ENCODE peak calls at places on chromosome 20, in seven cellular contexts. One of them, this sample, is unnamed.

GRCh38 chr20:44388466-44389023 is 33.0 kb downstream of the HNF4A start:
- DNase-seq in HepG2: no peak
- DNase-seq in K562: peak; percentile 76
- DNase-seq in GM23338: peak; percentile 98
- DNase-seq in GM12878: no peak
- DNase-seq in SK-N-SH: peak; percentile 85
- DNase-seq in HCT116: peak; percentile 88
- DNase-seq in this sample: peak; percentile 62

GRCh38 chr20:15702161-15702560 is 871.1 kb downstream of the KIF16B start:
- DNase-seq in K562: no peak
- DNase-seq in SK-N-SH: no peak
- DNase-seq in HepG2: no peak
- DNase-seq in HCT116: no peak
- DNase-seq in GM23338: no peak
- DNase-seq in GM12878: no peak
- DNase-seq in this sample: no peak

GRCh38 chr20:25118529-25118928 is 36.6 kb upstream of the VSX1 start:
- DNase-seq in K562: no peak
- DNase-seq in HCT116: no peak
- DNase-seq in GM23338: no peak
- DNase-seq in HepG2: no peak
- DNase-seq in GM12878: no peak
- DNase-seq in SK-N-SH: no peak
- DNase-seq in this sample: no peak

GRCh38 chr20:30484009-30484748 is 773.3 kb upstream of the DEFB115 start:
- DNase-seq in GM23338: no peak
- DNase-seq in SK-N-SH: peak; percentile 7
- DNase-seq in K562: no peak
- DNase-seq in GM12878: no peak
- DNase-seq in HCT116: no peak
- DNase-seq in HepG2: no peak
- DNase-seq in this sample: no peak

GRCh38 chr20:19073584-19074198 is 138.8 kb upstream of the SLC24A3 start:
- DNase-seq in HCT116: no peak
- DNase-seq in SK-N-SH: peak; percentile 26
- DNase-seq in GM23338: peak; percentile 81
- DNase-seq in K562: peak; percentile 15
- DNase-seq in GM12878: no peak
- DNase-seq in HepG2: peak; percentile 20
- DNase-seq in this sample: no peak

GRCh38 chr20:967796-968742 is 34.0 kb downstream of the RSPO4 start:
- DNase-seq in GM23338: peak; percentile 71
- DNase-seq in HCT116: peak; percentile 91
- DNase-seq in HepG2: peak; percentile 58
- DNase-seq in GM12878: peak; percentile 13
- DNase-seq in SK-N-SH: peak; percentile 62
- DNase-seq in K562: peak; percentile 75
- DNase-seq in this sample: no peak

GRCh38 chr20:56400001-56400640 is 7.7 kb downstream of the CSTF1 start:
- DNase-seq in HepG2: peak; percentile 76
- DNase-seq in K562: peak; percentile 49
- DNase-seq in GM12878: peak; percentile 31
- DNase-seq in GM23338: peak; percentile 79
- DNase-seq in SK-N-SH: peak; percentile 56
- DNase-seq in HCT116: peak; percentile 51
- DNase-seq in this sample: peak; percentile 33

GRCh38 chr20:57877995-57878394 is 168.2 kb upstream of the PMEPA1 start:
- DNase-seq in SK-N-SH: no peak
- DNase-seq in HCT116: no peak
- DNase-seq in GM23338: no peak
- DNase-seq in K562: no peak
- DNase-seq in GM12878: no peak
- DNase-seq in HepG2: no peak
- DNase-seq in this sample: no peak

GRCh38 chr20:33444797-33445560 is 1.4 kb upstream of the SNTA1 start:
- DNase-seq in HepG2: peak; percentile 75
- DNase-seq in SK-N-SH: no peak
- DNase-seq in K562: no peak
- DNase-seq in HCT116: no peak
- DNase-seq in GM23338: peak; percentile 46
- DNase-seq in GM12878: no peak
- DNase-seq in this sample: no peak

GRCh38 chr20:62950741-62951140 is 1.8 kb upstream of the SLC17A9 start:
- DNase-seq in HepG2: no peak
- DNase-seq in K562: no peak
- DNase-seq in SK-N-SH: no peak
- DNase-seq in HCT116: no peak
- DNase-seq in GM23338: no peak
- DNase-seq in GM12878: no peak
- DNase-seq in this sample: no peak

GRCh38 chr20:23227976-23228375 is 122.6 kb upstream of the NXT1 start:
- DNase-seq in K562: no peak
- DNase-seq in GM12878: no peak
- DNase-seq in SK-N-SH: no peak
- DNase-seq in HCT116: no peak
- DNase-seq in GM23338: no peak
- DNase-seq in HepG2: peak; percentile 28
- DNase-seq in this sample: no peak

GRCh38 chr20:7285918-7286556 is 518.6 kb downstream of the BMP2 start:
- DNase-seq in SK-N-SH: peak; percentile 29
- DNase-seq in HCT116: peak; percentile 19
- DNase-seq in K562: peak; percentile 12
- DNase-seq in GM12878: peak; percentile 12
- DNase-seq in HepG2: peak; percentile 80
- DNase-seq in GM23338: peak; percentile 87
- DNase-seq in this sample: peak; percentile 76

GRCh38 chr20:23125159-23125558 is 39.0 kb upstream of the CD93 start:
- DNase-seq in HCT116: no peak
- DNase-seq in SK-N-SH: no peak
- DNase-seq in HepG2: no peak
- DNase-seq in K562: no peak
- DNase-seq in GM12878: no peak
- DNase-seq in GM23338: no peak
- DNase-seq in this sample: no peak

GRCh38 chr20:58695084-58695722 is 2.6 kb downstream of the NPEPL1 start:
- DNase-seq in GM12878: no peak
- DNase-seq in HCT116: no peak
- DNase-seq in GM23338: no peak
- DNase-seq in HepG2: no peak
- DNase-seq in SK-N-SH: no peak
- DNase-seq in K562: no peak
- DNase-seq in this sample: no peak

GRCh38 chr20:31547017-31547675 is 32.9 kb downstream of the HM13 start:
- DNase-seq in GM23338: peak; percentile 97
- DNase-seq in SK-N-SH: peak; percentile 76
- DNase-seq in GM12878: peak; percentile 57
- DNase-seq in HepG2: peak; percentile 88
- DNase-seq in HCT116: peak; percentile 83
- DNase-seq in K562: peak; percentile 64
- DNase-seq in this sample: peak; percentile 91
- H3K36me3 ChIP-seq in GM23338: peaks cover 41% of the 10 kb centered on the region
- H3K36me3 ChIP-seq in SK-N-SH: peaks cover 52% of the 10 kb centered on the region
- H3K36me3 ChIP-seq in GM12878: peaks cover 33% of the 10 kb centered on the region
- H3K36me3 ChIP-seq in HepG2: peaks cover 51% of the 10 kb centered on the region
- H3K36me3 ChIP-seq in HCT116: peaks cover 35% of the 10 kb centered on the region
- H3K36me3 ChIP-seq in K562: peaks cover 89% of the 10 kb centered on the region
- H3K36me3 ChIP-seq in this sample: peaks cover 27% of the 10 kb centered on the region

DNA sequence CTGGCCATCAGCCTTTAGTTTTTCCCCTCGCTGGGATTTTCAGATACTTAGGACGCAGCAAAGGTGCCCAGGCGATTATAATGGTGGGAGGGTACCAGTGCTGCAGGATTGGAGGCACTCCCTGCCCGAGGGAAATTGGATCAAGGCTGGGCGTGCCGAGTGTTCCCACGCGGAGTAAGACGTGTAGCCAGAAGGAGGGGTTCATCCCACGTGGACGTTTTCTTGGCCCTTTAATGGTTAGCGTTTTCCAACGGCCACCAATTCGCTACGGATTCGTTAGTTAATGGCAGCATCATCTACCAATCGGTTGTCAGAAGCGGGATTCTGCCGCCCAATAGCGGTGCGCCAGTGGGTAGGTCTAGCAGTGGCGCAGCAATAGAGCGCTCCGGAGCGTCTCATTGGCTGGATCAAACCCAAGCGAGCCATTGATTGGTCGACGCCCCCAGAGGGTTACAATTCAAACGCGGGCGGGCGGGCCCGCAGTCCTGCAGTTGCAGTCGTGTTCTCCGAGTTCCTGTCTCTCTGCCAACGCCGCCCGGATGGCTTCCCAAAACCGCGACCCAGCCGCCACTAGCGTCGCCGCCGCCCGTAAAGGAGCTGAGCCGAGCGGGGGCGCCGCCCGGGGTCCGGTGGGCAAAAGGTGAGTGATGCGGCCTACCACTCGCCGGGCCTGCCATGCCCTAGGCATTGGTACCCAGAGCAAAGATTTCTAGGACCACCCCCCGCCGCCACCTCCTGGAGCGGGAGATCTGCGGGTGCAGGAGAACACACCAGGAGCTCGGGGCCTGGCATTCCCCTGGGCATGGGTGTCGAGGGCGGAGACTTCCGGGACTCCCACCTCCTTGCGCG is at the start of gene UBE2C:
- DNase-seq in K562: no peak
- DNase-seq in GM12878: peak; percentile 98
- DNase-seq in HepG2: peak; percentile 94
- DNase-seq in HCT116: peak; percentile 100
- DNase-seq in SK-N-SH: peak; percentile 98
- DNase-seq in GM23338: peak; percentile 100
- DNase-seq in this sample: peak; percentile 100
- H3K4me3 ChIP-seq in K562: no peak within 1 kb of the TSS
- H3K4me3 ChIP-seq in GM12878: peak within 1 kb of the TSS; percentile 85
- H3K4me3 ChIP-seq in HepG2: peak within 1 kb of the TSS; percentile 67
- H3K4me3 ChIP-seq in HCT116: peak within 1 kb of the TSS; percentile 85
- H3K4me3 ChIP-seq in SK-N-SH: peak within 1 kb of the TSS; percentile 78
- H3K4me3 ChIP-seq in GM23338: peak within 1 kb of the TSS; percentile 81
- H3K4me3 ChIP-seq in this sample: peak within 1 kb of the TSS; percentile 61

GRCh38 chr20:21703740-21704407 is 1.6 kb upstream of the PAX1 start:
- DNase-seq in HepG2: no peak
- DNase-seq in K562: no peak
- DNase-seq in SK-N-SH: no peak
- DNase-seq in GM23338: peak; percentile 32
- DNase-seq in GM12878: no peak
- DNase-seq in HCT116: no peak
- DNase-seq in this sample: no peak

GRCh38 chr20:21702553-21703467 is 2.7 kb upstream of the PAX1 start:
- DNase-seq in GM12878: no peak
- DNase-seq in GM23338: peak; percentile 91
- DNase-seq in SK-N-SH: peak; percentile 80
- DNase-seq in HepG2: peak; percentile 39
- DNase-seq in K562: peak; percentile 35
- DNase-seq in HCT116: no peak
- DNase-seq in this sample: no peak

GRCh38 chr20:21701171-21701876 is 4.1 kb upstream of the PAX1 start:
- DNase-seq in HepG2: no peak
- DNase-seq in GM23338: peak; percentile 85
- DNase-seq in K562: no peak
- DNase-seq in GM12878: no peak
- DNase-seq in SK-N-SH: no peak
- DNase-seq in HCT116: no peak
- DNase-seq in this sample: no peak

GRCh38 chr20:21704408-21705385 is 767 bp upstream of the PAX1 start:
- DNase-seq in HepG2: no peak
- DNase-seq in K562: no peak
- DNase-seq in GM23338: peak; percentile 71
- DNase-seq in GM12878: no peak
- DNase-seq in HCT116: no peak
- DNase-seq in SK-N-SH: no peak
- DNase-seq in this sample: no peak

GRCh38 chr20:21702001-21702400 is 3.5 kb upstream of the PAX1 start:
- DNase-seq in HCT116: no peak
- DNase-seq in GM23338: peak; percentile 52
- DNase-seq in GM12878: no peak
- DNase-seq in HepG2: no peak
- DNase-seq in SK-N-SH: no peak
- DNase-seq in K562: no peak
- DNase-seq in this sample: no peak
- TF ChIP-seq REST in HCT116: no peak
- TF ChIP-seq REST in GM23338: no peak
- TF ChIP-seq REST in GM12878: no peak
- TF ChIP-seq REST in HepG2: no peak
- TF ChIP-seq REST in SK-N-SH: no peak
- TF ChIP-seq REST in K562: no peak
- TF ChIP-seq REST in this sample: no peak

DNA sequence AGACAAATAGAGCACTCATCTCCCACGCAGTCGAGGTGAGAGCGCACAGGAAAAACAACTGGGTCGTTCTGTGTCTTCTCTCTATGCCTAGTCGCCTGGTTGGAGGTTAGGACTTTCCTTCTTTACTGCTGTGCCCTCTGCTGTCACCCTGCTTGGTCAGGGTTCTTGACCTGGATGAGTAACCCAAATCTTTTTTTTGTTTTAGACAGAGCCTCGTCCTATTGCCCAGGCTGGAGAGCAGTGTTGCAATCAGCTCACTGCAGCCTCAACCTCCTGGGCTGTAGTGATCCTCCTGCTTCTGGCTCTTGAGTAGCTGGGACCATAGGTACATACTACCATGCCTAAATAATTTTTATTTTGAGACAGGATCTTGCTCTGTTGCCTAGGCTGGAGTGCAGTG is 24.5 kb downstream of the PRPF6 start:
- DNase-seq in GM23338: no peak
- DNase-seq in HepG2: no peak
- DNase-seq in SK-N-SH: no peak
- DNase-seq in K562: no peak
- DNase-seq in GM12878: no peak
- DNase-seq in HCT116: no peak
- DNase-seq in this sample: no peak
- H3K36me3 ChIP-seq in GM23338: peaks cover 37% of the 10 kb centered on the region
- H3K36me3 ChIP-seq in HepG2: peaks cover 53% of the 10 kb centered on the region
- H3K36me3 ChIP-seq in SK-N-SH: peaks cover 41% of the 10 kb centered on the region
- H3K36me3 ChIP-seq in K562: peaks cover 78% of the 10 kb centered on the region
- H3K36me3 ChIP-seq in GM12878: peaks cover 36% of the 10 kb centered on the region
- H3K36me3 ChIP-seq in HCT116: peaks cover 31% of the 10 kb centered on the region
- H3K36me3 ChIP-seq in this sample: peaks cover 5% of the 10 kb centered on the region

GRCh38 chr20:3258429-3258828 is 19.4 kb upstream of the SLC4A11 start:
- DNase-seq in HepG2: no peak
- DNase-seq in HCT116: no peak
- DNase-seq in K562: no peak
- DNase-seq in SK-N-SH: no peak
- DNase-seq in GM12878: no peak
- DNase-seq in GM23338: peak; percentile 40
- DNase-seq in this sample: no peak

DNA sequence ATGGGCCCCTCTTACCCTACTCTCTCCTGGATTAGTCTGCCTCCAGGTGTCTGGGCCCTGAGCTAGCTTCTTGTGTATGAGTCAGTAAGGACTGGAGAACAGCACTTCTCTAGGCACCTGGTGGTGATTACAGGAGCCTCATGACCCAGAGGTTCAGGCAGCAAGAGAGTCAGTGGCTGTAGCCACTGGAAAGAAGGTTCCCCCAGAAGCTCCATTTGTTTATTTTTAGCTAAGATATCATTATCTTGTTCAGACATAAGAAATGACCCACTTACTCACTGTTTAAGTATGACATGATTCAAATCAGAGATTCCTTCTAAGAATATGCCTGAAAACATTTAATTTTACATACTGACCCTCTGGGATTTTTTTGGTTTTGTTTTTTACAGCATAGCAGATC is 23.6 kb upstream of the SLC4A11 start:
- DNase-seq in HCT116: no peak
- DNase-seq in K562: no peak
- DNase-seq in SK-N-SH: no peak
- DNase-seq in HepG2: no peak
- DNase-seq in GM12878: no peak
- DNase-seq in GM23338: no peak
- DNase-seq in this sample: no peak
- H3K4me3 ChIP-seq in HCT116: no peak overlapping the region
- H3K4me3 ChIP-seq in K562: no peak overlapping the region
- H3K4me3 ChIP-seq in SK-N-SH: no peak overlapping the region
- H3K4me3 ChIP-seq in HepG2: no peak overlapping the region
- H3K4me3 ChIP-seq in GM12878: no peak overlapping the region
- H3K4me3 ChIP-seq in GM23338: no peak overlapping the region
- H3K4me3 ChIP-seq in this sample: no peak overlapping the region